ENCODE peak calls at places on chromosomes 7 and 10, in seven cellular contexts. M is endothelial cell, G is T-helper 9 cell, J is kidney glomerular epithelial cell, Y is fibroblast of lung, P is A549, H is thyroid gland. I is an unnamed sample.

GRCh38 chr7:2735744-2736143 is 47.7 kb downstream of the AMZ1 start:
- DNase-seq in Y (no peak), J (no peak), M (no peak), H (no peak), P (no peak), G (no peak), I (no peak)

GRCh38 chr7:75727881-75728592 is 10.7 kb downstream of the HIP1 start:
- DNase-seq in J (peak), G (peak), Y (peak), P (peak), H (peak), M (no peak), I (peak)

GRCh38 chr7:106895246-106895864 is 30.3 kb downstream of the PIK3CG start:
- DNase-seq in J (no peak), G (no peak), M (no peak), H (no peak), P (no peak), Y (no peak), I (peak)

GRCh38 chr7:66558201-66558641 is 70.5 kb upstream of the KCTD7 start:
- DNase-seq in J (no peak), M (no peak), Y (no peak), P (no peak), G (no peak), H (no peak), I (no peak)

GRCh38 chr10:69222157-69223027 is 2.3 kb downstream of the HKDC1 start:
- DNase-seq in P (peak), Y (peak), H (peak), M (peak), G (peak), J (peak), I (peak)

GRCh38 chr7:156380261-156380660 is 260.3 kb upstream of the RNF32 start:
- DNase-seq in H (peak), Y (no peak), M (no peak), G (no peak), J (no peak), P (no peak), I (no peak)

GRCh38 chr7:87003872-87004798 is 55.3 kb downstream of the ELAPOR2 start:
- DNase-seq in Y (peak), H (no peak), P (no peak), G (no peak), M (no peak), J (no peak), I (peak)

GRCh38 chr10:61904711-61905445 is 3.4 kb downstream of the ARID5B start:
- DNase-seq in Y (peak), G (no peak), P (peak), M (no peak), H (no peak), J (peak), I (peak)

GRCh38 chr10:15990523-15991129 is 130.3 kb upstream of the MINDY3 start:
- DNase-seq in P (no peak), G (no peak), Y (no peak), H (no peak), J (no peak), M (no peak), I (no peak)